ENCODE peak calls at places on chromosomes 5 and 9, in nine cellular contexts. One of them, this sample, is unnamed.

GRCh38 chr9:33101104-33101951 is 24.9 kb upstream of the SMU1 start:
- DNase-seq in sigmoid colon: no peak
- DNase-seq in suprapubic skin: no peak
- DNase-seq in H1: no peak
- DNase-seq in stomach: peak; percentile 35
- DNase-seq in transverse colon: no peak
- DNase-seq in SK-N-SH: no peak
- DNase-seq in ovary: no peak
- DNase-seq in esophagus muscularis mucosa: no peak
- DNase-seq in this sample: no peak

GRCh38 chr9:95813923-95814322 is 61.6 kb upstream of the ERCC6L2 start:
- DNase-seq in sigmoid colon: no peak
- DNase-seq in suprapubic skin: no peak
- DNase-seq in H1: no peak
- DNase-seq in stomach: no peak
- DNase-seq in transverse colon: no peak
- DNase-seq in SK-N-SH: no peak
- DNase-seq in ovary: no peak
- DNase-seq in esophagus muscularis mucosa: no peak
- DNase-seq in this sample: no peak

GRCh38 chr5:1037671-1038416 is 29.2 kb downstream of the NKD2 start:
- DNase-seq in sigmoid colon: peak; percentile 60
- DNase-seq in suprapubic skin: peak; percentile 76
- DNase-seq in H1: no peak
- DNase-seq in stomach: no peak
- DNase-seq in transverse colon: no peak
- DNase-seq in SK-N-SH: peak; percentile 18
- DNase-seq in ovary: no peak
- DNase-seq in esophagus muscularis mucosa: no peak
- DNase-seq in this sample: no peak

GRCh38 chr9:129125478-129125877 is 14.3 kb downstream of the PTPA start:
- DNase-seq in sigmoid colon: no peak
- DNase-seq in suprapubic skin: no peak
- DNase-seq in H1: no peak
- DNase-seq in stomach: no peak
- DNase-seq in transverse colon: no peak
- DNase-seq in SK-N-SH: no peak
- DNase-seq in ovary: no peak
- DNase-seq in esophagus muscularis mucosa: no peak
- DNase-seq in this sample: no peak

GRCh38 chr9:130263601-130264413 is 1.8 kb upstream of the HMCN2 start:
- DNase-seq in sigmoid colon: peak; percentile 63
- DNase-seq in suprapubic skin: peak; percentile 52
- DNase-seq in H1: no peak
- DNase-seq in stomach: no peak
- DNase-seq in transverse colon: no peak
- DNase-seq in SK-N-SH: peak; percentile 46
- DNase-seq in ovary: no peak
- DNase-seq in esophagus muscularis mucosa: no peak
- DNase-seq in this sample: no peak

GRCh38 chr5:175718401-175719108 is 60.7 kb downstream of the HRH2 start:
- DNase-seq in sigmoid colon: peak; percentile 51
- DNase-seq in suprapubic skin: peak; percentile 24
- DNase-seq in H1: peak; percentile 82
- DNase-seq in stomach: peak; percentile 91
- DNase-seq in transverse colon: peak; percentile 59
- DNase-seq in SK-N-SH: no peak
- DNase-seq in ovary: no peak
- DNase-seq in esophagus muscularis mucosa: no peak
- DNase-seq in this sample: peak; percentile 48

GRCh38 chr5:153551537-153552079 is 61.1 kb downstream of the GRIA1 start:
- DNase-seq in sigmoid colon: no peak
- DNase-seq in suprapubic skin: no peak
- DNase-seq in H1: no peak
- DNase-seq in stomach: no peak
- DNase-seq in transverse colon: no peak
- DNase-seq in SK-N-SH: peak; percentile 5
- DNase-seq in ovary: no peak
- DNase-seq in esophagus muscularis mucosa: no peak
- DNase-seq in this sample: peak; percentile 22

GRCh38 chr9:129458155-129458661 is 162.7 kb downstream of the C9orf50 start:
- DNase-seq in sigmoid colon: peak; percentile 80
- DNase-seq in suprapubic skin: no peak
- DNase-seq in H1: no peak
- DNase-seq in stomach: peak; percentile 60
- DNase-seq in transverse colon: peak; percentile 54
- DNase-seq in SK-N-SH: no peak
- DNase-seq in ovary: no peak
- DNase-seq in esophagus muscularis mucosa: no peak
- DNase-seq in this sample: no peak

GRCh38 chr9:125747765-125748510 is 765 bp downstream of the PBX3 start:
- DNase-seq in sigmoid colon: peak; percentile 70
- DNase-seq in suprapubic skin: no peak
- DNase-seq in H1: peak; percentile 63
- DNase-seq in stomach: peak; percentile 35
- DNase-seq in transverse colon: peak; percentile 42
- DNase-seq in SK-N-SH: peak; percentile 61
- DNase-seq in ovary: peak; percentile 24
- DNase-seq in esophagus muscularis mucosa: no peak
- DNase-seq in this sample: no peak

GRCh38 chr5:137666901-137667300 is 69.0 kb downstream of the KLHL3 start:
- DNase-seq in sigmoid colon: no peak
- DNase-seq in suprapubic skin: no peak
- DNase-seq in H1: no peak
- DNase-seq in stomach: no peak
- DNase-seq in transverse colon: no peak
- DNase-seq in SK-N-SH: no peak
- DNase-seq in ovary: no peak
- DNase-seq in esophagus muscularis mucosa: peak; percentile 21
- DNase-seq in this sample: no peak

GRCh38 chr5:38118080-38118479 is 140.3 kb upstream of the EGFLAM start:
- DNase-seq in sigmoid colon: no peak
- DNase-seq in suprapubic skin: no peak
- DNase-seq in H1: no peak
- DNase-seq in stomach: no peak
- DNase-seq in transverse colon: no peak
- DNase-seq in SK-N-SH: no peak
- DNase-seq in ovary: no peak
- DNase-seq in esophagus muscularis mucosa: no peak
- DNase-seq in this sample: no peak

GRCh38 chr5:151303666-151304065 is at the start of gene SLC36A3:
- DNase-seq in sigmoid colon: no peak
- DNase-seq in suprapubic skin: no peak
- DNase-seq in H1: no peak
- DNase-seq in stomach: no peak
- DNase-seq in transverse colon: no peak
- DNase-seq in SK-N-SH: no peak
- DNase-seq in ovary: no peak
- DNase-seq in esophagus muscularis mucosa: no peak
- DNase-seq in this sample: no peak

GRCh38 chr5:170375283-170375682 is 13.9 kb downstream of the KCNMB1 start:
- DNase-seq in sigmoid colon: peak; percentile 46
- DNase-seq in suprapubic skin: peak; percentile 63
- DNase-seq in H1: no peak
- DNase-seq in stomach: no peak
- DNase-seq in transverse colon: no peak
- DNase-seq in SK-N-SH: no peak
- DNase-seq in ovary: no peak
- DNase-seq in esophagus muscularis mucosa: no peak
- DNase-seq in this sample: no peak

GRCh38 chr5:81657386-81657785 is 93.5 kb downstream of the SSBP2 start:
- DNase-seq in sigmoid colon: no peak
- DNase-seq in suprapubic skin: no peak
- DNase-seq in H1: no peak
- DNase-seq in stomach: no peak
- DNase-seq in transverse colon: peak; percentile 44
- DNase-seq in SK-N-SH: peak; percentile 28
- DNase-seq in ovary: no peak
- DNase-seq in esophagus muscularis mucosa: no peak
- DNase-seq in this sample: no peak

GRCh38 chr9:113386571-113387393 is 10.0 kb upstream of the HDHD3 start:
- DNase-seq in sigmoid colon: no peak
- DNase-seq in suprapubic skin: no peak
- DNase-seq in H1: no peak
- DNase-seq in stomach: no peak
- DNase-seq in transverse colon: no peak
- DNase-seq in SK-N-SH: no peak
- DNase-seq in ovary: no peak
- DNase-seq in esophagus muscularis mucosa: no peak
- DNase-seq in this sample: no peak

DNA sequence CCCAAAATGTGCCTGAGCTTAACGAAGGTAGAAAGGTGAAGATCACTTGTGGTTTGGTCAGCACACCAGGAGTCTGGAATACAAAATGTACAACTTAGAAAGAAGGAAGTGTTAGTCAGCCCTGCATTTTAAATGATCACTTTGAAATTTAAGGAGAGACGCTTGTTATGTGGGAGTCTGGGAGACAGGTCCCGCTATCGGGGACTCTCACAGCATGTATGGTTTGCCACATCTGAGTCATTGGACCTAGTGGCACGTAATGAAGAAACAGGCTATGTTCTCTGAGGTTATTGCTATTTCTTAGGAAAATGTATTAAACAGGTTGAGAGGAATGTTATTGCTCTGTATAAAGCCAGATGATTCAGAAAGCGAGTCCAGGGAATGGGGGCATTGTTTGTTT is 2362.5 kb upstream of the WWC1 start:
- DNase-seq in sigmoid colon: no peak
- DNase-seq in suprapubic skin: no peak
- DNase-seq in H1: no peak
- DNase-seq in stomach: no peak
- DNase-seq in transverse colon: no peak
- DNase-seq in SK-N-SH: no peak
- DNase-seq in ovary: no peak
- DNase-seq in esophagus muscularis mucosa: no peak
- DNase-seq in this sample: no peak
- TF ChIP-seq EP300 in sigmoid colon: no peak
- TF ChIP-seq EP300 in suprapubic skin: no peak
- TF ChIP-seq EP300 in H1: no peak
- TF ChIP-seq EP300 in stomach: no peak
- TF ChIP-seq EP300 in transverse colon: no peak
- TF ChIP-seq EP300 in SK-N-SH: no peak
- TF ChIP-seq EP300 in ovary: no peak
- TF ChIP-seq EP300 in esophagus muscularis mucosa: no peak
- TF ChIP-seq EP300 in this sample: no peak

DNA sequence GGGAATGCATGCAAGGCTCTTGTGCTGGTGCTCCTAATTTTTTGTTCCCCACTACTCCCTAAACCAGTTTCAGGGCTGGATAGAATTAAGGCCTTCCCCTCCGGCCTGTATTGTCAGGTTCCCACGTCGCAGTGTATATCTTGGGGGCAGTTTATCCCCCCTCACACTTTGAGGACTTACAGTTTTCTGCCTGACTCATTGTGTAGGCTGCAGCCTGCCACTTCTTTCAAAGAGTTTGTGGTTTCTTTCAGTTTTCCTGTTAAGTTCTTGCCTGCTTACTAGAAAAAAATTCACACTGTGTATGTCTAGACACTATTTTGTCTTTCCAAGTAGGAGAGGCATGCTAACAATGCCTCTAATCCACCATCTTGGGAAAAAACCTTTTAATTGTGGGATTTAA is 28.4 kb upstream of the BTNL3 start:
- DNase-seq in sigmoid colon: no peak
- DNase-seq in suprapubic skin: no peak
- DNase-seq in H1: no peak
- DNase-seq in stomach: no peak
- DNase-seq in transverse colon: no peak
- DNase-seq in SK-N-SH: no peak
- DNase-seq in ovary: no peak
- DNase-seq in esophagus muscularis mucosa: no peak
- DNase-seq in this sample: no peak
- H3K36me3 ChIP-seq in sigmoid colon: no peaks in the 10 kb centered on the region
- H3K36me3 ChIP-seq in suprapubic skin: no peaks in the 10 kb centered on the region
- H3K36me3 ChIP-seq in H1: no peaks in the 10 kb centered on the region
- H3K36me3 ChIP-seq in stomach: no peaks in the 10 kb centered on the region
- H3K36me3 ChIP-seq in transverse colon: no peaks in the 10 kb centered on the region
- H3K36me3 ChIP-seq in SK-N-SH: no peaks in the 10 kb centered on the region
- H3K36me3 ChIP-seq in ovary: no peaks in the 10 kb centered on the region
- H3K36me3 ChIP-seq in esophagus muscularis mucosa: no peaks in the 10 kb centered on the region
- H3K36me3 ChIP-seq in this sample: no peaks in the 10 kb centered on the region

DNA sequence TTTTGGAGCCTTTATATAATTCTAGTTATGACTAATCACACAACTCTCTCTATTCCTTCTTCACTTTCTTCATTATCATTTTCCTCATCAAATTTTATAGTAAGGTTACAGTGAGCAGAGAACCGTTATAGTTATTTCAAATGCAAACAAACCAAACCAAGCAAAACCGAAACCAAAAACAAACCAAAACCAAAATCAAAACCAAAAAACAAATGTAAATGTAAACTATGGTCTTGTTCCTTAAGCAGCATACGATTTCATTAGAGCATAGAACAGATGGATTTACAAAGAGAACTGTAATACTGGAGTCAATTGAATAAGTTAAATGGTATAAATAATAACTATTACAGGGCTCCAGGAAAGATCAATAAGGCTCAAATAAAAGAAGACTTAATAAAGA is 447.1 kb downstream of the LRRC70 start:
- DNase-seq in sigmoid colon: no peak
- DNase-seq in suprapubic skin: no peak
- DNase-seq in H1: no peak
- DNase-seq in stomach: no peak
- DNase-seq in transverse colon: no peak
- DNase-seq in SK-N-SH: no peak
- DNase-seq in ovary: no peak
- DNase-seq in esophagus muscularis mucosa: no peak
- DNase-seq in this sample: no peak
- TF ChIP-seq EP300 in sigmoid colon: no peak
- TF ChIP-seq EP300 in suprapubic skin: no peak
- TF ChIP-seq EP300 in H1: no peak
- TF ChIP-seq EP300 in stomach: no peak
- TF ChIP-seq EP300 in transverse colon: no peak
- TF ChIP-seq EP300 in SK-N-SH: no peak
- TF ChIP-seq EP300 in ovary: no peak
- TF ChIP-seq EP300 in esophagus muscularis mucosa: no peak
- TF ChIP-seq EP300 in this sample: no peak

GRCh38 chr9:133106511-133107244 is 14.4 kb downstream of the RALGDS start:
- DNase-seq in sigmoid colon: peak; percentile 58
- DNase-seq in suprapubic skin: no peak
- DNase-seq in H1: no peak
- DNase-seq in stomach: peak; percentile 20
- DNase-seq in transverse colon: no peak
- DNase-seq in SK-N-SH: no peak
- DNase-seq in ovary: no peak
- DNase-seq in esophagus muscularis mucosa: no peak
- DNase-seq in this sample: no peak

GRCh38 chr9:133107961-133108793 is 12.9 kb downstream of the RALGDS start:
- DNase-seq in sigmoid colon: peak; percentile 56
- DNase-seq in suprapubic skin: no peak
- DNase-seq in H1: no peak
- DNase-seq in stomach: no peak
- DNase-seq in transverse colon: no peak
- DNase-seq in SK-N-SH: no peak
- DNase-seq in ovary: no peak
- DNase-seq in esophagus muscularis mucosa: no peak
- DNase-seq in this sample: no peak

GRCh38 chr9:133105461-133105770 is 15.6 kb downstream of the RALGDS start:
- DNase-seq in sigmoid colon: peak; percentile 53
- DNase-seq in suprapubic skin: no peak
- DNase-seq in H1: no peak
- DNase-seq in stomach: peak; percentile 22
- DNase-seq in transverse colon: no peak
- DNase-seq in SK-N-SH: no peak
- DNase-seq in ovary: no peak
- DNase-seq in esophagus muscularis mucosa: no peak
- DNase-seq in this sample: no peak

GRCh38 chr9:133108794-133109641 is 12.0 kb downstream of the RALGDS start:
- DNase-seq in sigmoid colon: peak; percentile 61
- DNase-seq in suprapubic skin: no peak
- DNase-seq in H1: no peak
- DNase-seq in stomach: no peak
- DNase-seq in transverse colon: no peak
- DNase-seq in SK-N-SH: no peak
- DNase-seq in ovary: no peak
- DNase-seq in esophagus muscularis mucosa: no peak
- DNase-seq in this sample: no peak

GRCh38 chr9:133107245-133107722 is 13.8 kb downstream of the RALGDS start:
- DNase-seq in sigmoid colon: peak; percentile 54
- DNase-seq in suprapubic skin: no peak
- DNase-seq in H1: no peak
- DNase-seq in stomach: no peak
- DNase-seq in transverse colon: no peak
- DNase-seq in SK-N-SH: no peak
- DNase-seq in ovary: no peak
- DNase-seq in esophagus muscularis mucosa: no peak
- DNase-seq in this sample: no peak
- H3K36me3 ChIP-seq in sigmoid colon: peaks cover 50% of the 10 kb centered on the region
- H3K36me3 ChIP-seq in suprapubic skin: peaks cover 98% of the 10 kb centered on the region
- H3K36me3 ChIP-seq in H1: peaks cover 11% of the 10 kb centered on the region
- H3K36me3 ChIP-seq in stomach: peaks cover 99% of the 10 kb centered on the region
- H3K36me3 ChIP-seq in transverse colon: peaks cover 35% of the 10 kb centered on the region
- H3K36me3 ChIP-seq in SK-N-SH: peaks cover 62% of the 10 kb centered on the region
- H3K36me3 ChIP-seq in ovary: no peaks in the 10 kb centered on the region
- H3K36me3 ChIP-seq in esophagus muscularis mucosa: peaks cover 96% of the 10 kb centered on the region
- H3K36me3 ChIP-seq in this sample: peaks cover 7% of the 10 kb centered on the region